ENCODE peak calls at places on chromosomes 1 and 21, in seven cellular contexts. One of them, this sample, is unnamed.

GRCh38 chr1:47630346-47630745 is 192.5 kb downstream of the FOXD2 start:
- DNase-seq in body of pancreas: no peak
- DNase-seq in GM13976: no peak
- DNase-seq in transverse colon: no peak
- DNase-seq in CD4-positive, alpha-beta T cell: no peak
- DNase-seq in endothelial cell: no peak
- DNase-seq in left lung: no peak
- DNase-seq in this sample: no peak

GRCh38 chr1:147771216-147772125 is 11.1 kb upstream of the GJA5 start:
- DNase-seq in left lung: no peak
- DNase-seq in CD4-positive, alpha-beta T cell: no peak
- DNase-seq in transverse colon: no peak
- DNase-seq in body of pancreas: no peak
- DNase-seq in GM13976: no peak
- DNase-seq in endothelial cell: no peak
- DNase-seq in this sample: no peak

GRCh38 chr1:74485622-74486021 is 26.8 kb downstream of the LRRC53 start:
- DNase-seq in GM13976: no peak
- DNase-seq in CD4-positive, alpha-beta T cell: no peak
- DNase-seq in endothelial cell: no peak
- DNase-seq in left lung: no peak
- DNase-seq in body of pancreas: no peak
- DNase-seq in transverse colon: no peak
- DNase-seq in this sample: no peak

GRCh38 chr1:244269169-244269568 is 182.5 kb downstream of the ADSS2 start:
- DNase-seq in left lung: no peak
- DNase-seq in CD4-positive, alpha-beta T cell: no peak
- DNase-seq in transverse colon: no peak
- DNase-seq in GM13976: no peak
- DNase-seq in body of pancreas: no peak
- DNase-seq in endothelial cell: no peak
- DNase-seq in this sample: no peak

GRCh38 chr1:203271962-203272632 is 33.2 kb upstream of the BTG2 start:
- DNase-seq in endothelial cell: no peak
- DNase-seq in GM13976: no peak
- DNase-seq in left lung: no peak
- DNase-seq in CD4-positive, alpha-beta T cell: no peak
- DNase-seq in body of pancreas: no peak
- DNase-seq in transverse colon: peak
- DNase-seq in this sample: no peak

GRCh38 chr1:227779021-227779441 is 36.4 kb upstream of the PRSS38 start:
- DNase-seq in left lung: peak
- DNase-seq in body of pancreas: no peak
- DNase-seq in endothelial cell: no peak
- DNase-seq in CD4-positive, alpha-beta T cell: no peak
- DNase-seq in GM13976: no peak
- DNase-seq in transverse colon: no peak
- DNase-seq in this sample: no peak

GRCh38 chr21:22898061-22898460 is 1899.9 kb downstream of the NCAM2 start:
- DNase-seq in endothelial cell: no peak
- DNase-seq in CD4-positive, alpha-beta T cell: no peak
- DNase-seq in left lung: no peak
- DNase-seq in body of pancreas: no peak
- DNase-seq in GM13976: no peak
- DNase-seq in transverse colon: no peak
- DNase-seq in this sample: no peak

GRCh38 chr1:201335174-201335870 is 42.2 kb downstream of the TNNT2 start:
- DNase-seq in GM13976: no peak
- DNase-seq in body of pancreas: no peak
- DNase-seq in left lung: no peak
- DNase-seq in transverse colon: no peak
- DNase-seq in CD4-positive, alpha-beta T cell: no peak
- DNase-seq in endothelial cell: no peak
- DNase-seq in this sample: no peak

GRCh38 chr1:17189632-17190525 is 15.0 kb upstream of the PADI1 start:
- DNase-seq in endothelial cell: no peak
- DNase-seq in GM13976: no peak
- DNase-seq in body of pancreas: no peak
- DNase-seq in transverse colon: no peak
- DNase-seq in left lung: no peak
- DNase-seq in CD4-positive, alpha-beta T cell: no peak
- DNase-seq in this sample: no peak

GRCh38 chr1:9292361-9293240 is at the start of gene SPSB1:
- DNase-seq in transverse colon: peak
- DNase-seq in endothelial cell: peak
- DNase-seq in body of pancreas: peak
- DNase-seq in left lung: peak
- DNase-seq in CD4-positive, alpha-beta T cell: peak
- DNase-seq in GM13976: peak
- DNase-seq in this sample: peak

GRCh38 chr1:17274186-17275170 is 25.6 kb downstream of the PADI3 start:
- DNase-seq in body of pancreas: peak
- DNase-seq in CD4-positive, alpha-beta T cell: no peak
- DNase-seq in GM13976: peak
- DNase-seq in left lung: peak
- DNase-seq in endothelial cell: peak
- DNase-seq in transverse colon: peak
- DNase-seq in this sample: peak

GRCh38 chr1:98323906-98324358 is 337.6 kb upstream of the SNX7 start:
- DNase-seq in CD4-positive, alpha-beta T cell: no peak
- DNase-seq in transverse colon: peak
- DNase-seq in left lung: no peak
- DNase-seq in GM13976: no peak
- DNase-seq in body of pancreas: no peak
- DNase-seq in endothelial cell: peak
- DNase-seq in this sample: no peak

GRCh38 chr1:241654641-241655040 is 2.6 kb downstream of the WDR64 start:
- DNase-seq in endothelial cell: no peak
- DNase-seq in GM13976: no peak
- DNase-seq in body of pancreas: no peak
- DNase-seq in CD4-positive, alpha-beta T cell: no peak
- DNase-seq in left lung: no peak
- DNase-seq in transverse colon: no peak
- DNase-seq in this sample: no peak

GRCh38 chr21:16085436-16085835 is 355.7 kb downstream of the USP25 start:
- DNase-seq in endothelial cell: no peak
- DNase-seq in GM13976: no peak
- DNase-seq in body of pancreas: no peak
- DNase-seq in transverse colon: no peak
- DNase-seq in CD4-positive, alpha-beta T cell: no peak
- DNase-seq in left lung: no peak
- DNase-seq in this sample: no peak

GRCh38 chr21:16086936-16087335 is 357.2 kb downstream of the USP25 start:
- DNase-seq in endothelial cell: no peak
- DNase-seq in GM13976: no peak
- DNase-seq in body of pancreas: no peak
- DNase-seq in left lung: no peak
- DNase-seq in transverse colon: no peak
- DNase-seq in CD4-positive, alpha-beta T cell: no peak
- DNase-seq in this sample: no peak

GRCh38 chr21:16086121-16086520 is 356.3 kb downstream of the USP25 start:
- DNase-seq in CD4-positive, alpha-beta T cell: no peak
- DNase-seq in transverse colon: no peak
- DNase-seq in endothelial cell: no peak
- DNase-seq in left lung: no peak
- DNase-seq in body of pancreas: no peak
- DNase-seq in GM13976: no peak
- DNase-seq in this sample: no peak

GRCh38 chr21:16087523-16087922 is 357.7 kb downstream of the USP25 start:
- DNase-seq in CD4-positive, alpha-beta T cell: no peak
- DNase-seq in left lung: no peak
- DNase-seq in endothelial cell: no peak
- DNase-seq in GM13976: no peak
- DNase-seq in transverse colon: no peak
- DNase-seq in body of pancreas: no peak
- DNase-seq in this sample: no peak

DNA sequence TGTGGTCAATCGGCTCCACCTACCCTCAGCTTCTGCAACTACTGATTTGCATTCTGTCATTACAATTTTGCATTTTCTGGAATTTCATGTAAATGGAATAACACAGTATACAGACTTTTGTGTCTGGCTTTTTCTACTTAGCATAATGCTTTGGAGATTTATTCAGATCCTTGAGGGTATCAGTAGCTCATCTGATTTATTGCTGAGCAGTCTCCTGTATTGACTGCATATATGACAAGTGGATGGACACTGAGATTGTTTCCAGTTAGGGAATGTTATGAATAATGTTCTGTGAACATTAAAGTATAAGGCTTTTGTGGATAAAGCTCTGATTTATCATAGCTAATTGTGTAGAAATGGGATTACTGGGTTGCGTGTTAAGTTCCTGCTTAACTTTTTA is 358.3 kb downstream of the USP25 start:
- DNase-seq in transverse colon: no peak
- DNase-seq in body of pancreas: no peak
- DNase-seq in left lung: no peak
- DNase-seq in CD4-positive, alpha-beta T cell: no peak
- DNase-seq in endothelial cell: no peak
- DNase-seq in GM13976: no peak
- DNase-seq in this sample: no peak
- TF ChIP-seq CTCF in transverse colon: no peak
- TF ChIP-seq CTCF in body of pancreas: no peak
- TF ChIP-seq CTCF in left lung: no peak
- TF ChIP-seq CTCF in CD4-positive, alpha-beta T cell: no peak
- TF ChIP-seq CTCF in endothelial cell: no peak
- TF ChIP-seq CTCF in GM13976: no peak
- TF ChIP-seq CTCF in this sample: no peak

GRCh38 chr21:44063151-44063912 is 43.9 kb upstream of the PWP2 start:
- DNase-seq in CD4-positive, alpha-beta T cell: no peak
- DNase-seq in transverse colon: no peak
- DNase-seq in body of pancreas: no peak
- DNase-seq in GM13976: no peak
- DNase-seq in left lung: no peak
- DNase-seq in endothelial cell: no peak
- DNase-seq in this sample: no peak
- TF ChIP-seq CTCF in CD4-positive, alpha-beta T cell: no peak
- TF ChIP-seq CTCF in transverse colon: no peak
- TF ChIP-seq CTCF in body of pancreas: no peak
- TF ChIP-seq CTCF in GM13976: no peak
- TF ChIP-seq CTCF in left lung: no peak
- TF ChIP-seq CTCF in endothelial cell: no peak
- TF ChIP-seq CTCF in this sample: no peak

GRCh38 chr1:174966000-174966572 is 33.7 kb upstream of the CACYBP start:
- DNase-seq in transverse colon: no peak
- DNase-seq in body of pancreas: no peak
- DNase-seq in endothelial cell: no peak
- DNase-seq in GM13976: no peak
- DNase-seq in left lung: no peak
- DNase-seq in CD4-positive, alpha-beta T cell: no peak
- DNase-seq in this sample: no peak
- TF ChIP-seq CTCF in transverse colon: no peak
- TF ChIP-seq CTCF in body of pancreas: no peak
- TF ChIP-seq CTCF in endothelial cell: no peak
- TF ChIP-seq CTCF in GM13976: no peak
- TF ChIP-seq CTCF in left lung: no peak
- TF ChIP-seq CTCF in CD4-positive, alpha-beta T cell: no peak
- TF ChIP-seq CTCF in this sample: no peak

DNA sequence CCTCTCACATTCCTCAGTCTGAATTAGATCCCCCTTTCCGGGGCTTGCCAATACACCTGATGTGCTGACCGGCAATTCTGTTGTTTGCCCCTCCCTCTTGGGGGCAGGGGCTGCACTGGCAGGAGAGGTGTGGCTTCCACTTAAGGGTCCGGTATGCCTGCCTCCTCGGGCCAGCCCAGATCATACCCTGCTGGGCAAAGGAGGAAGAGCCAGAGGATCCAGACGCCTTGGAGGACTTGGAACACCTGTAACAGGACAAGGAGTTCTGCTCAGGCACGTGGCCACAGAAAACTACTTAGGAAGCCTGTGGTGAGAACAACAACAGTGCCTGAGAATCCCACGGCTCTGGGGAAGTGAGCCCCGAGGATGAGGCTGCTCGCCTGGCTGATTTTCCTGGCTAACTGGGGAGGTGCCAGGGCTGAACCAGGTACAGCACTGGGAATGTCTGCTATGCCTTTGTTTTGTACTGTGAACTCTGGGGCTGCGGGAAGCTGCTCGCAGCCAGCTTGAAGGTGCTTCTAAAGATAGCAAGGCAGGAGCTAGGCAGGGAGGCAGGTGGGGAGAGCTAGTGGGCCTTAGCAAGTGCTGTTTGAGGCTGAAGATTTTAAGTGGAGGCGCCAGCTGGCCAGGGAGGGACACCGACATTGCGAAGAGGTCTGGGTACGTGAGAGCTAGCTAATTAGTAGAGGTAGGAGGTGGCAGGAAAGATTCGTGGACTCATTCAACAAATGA is at the start of gene SMPDL3B:
- DNase-seq in transverse colon: peak
- DNase-seq in endothelial cell: peak
- DNase-seq in CD4-positive, alpha-beta T cell: no peak
- DNase-seq in GM13976: no peak
- DNase-seq in left lung: peak
- DNase-seq in body of pancreas: peak
- DNase-seq in this sample: no peak
- TF ChIP-seq CTCF in transverse colon: peak
- TF ChIP-seq CTCF in endothelial cell: no peak
- TF ChIP-seq CTCF in CD4-positive, alpha-beta T cell: no peak
- TF ChIP-seq CTCF in GM13976: no peak
- TF ChIP-seq CTCF in left lung: no peak
- TF ChIP-seq CTCF in body of pancreas: peak
- TF ChIP-seq CTCF in this sample: no peak

GRCh38 chr1:181119076-181119989 is 30.8 kb downstream of the IER5 start:
- DNase-seq in left lung: no peak
- DNase-seq in transverse colon: no peak
- DNase-seq in body of pancreas: no peak
- DNase-seq in endothelial cell: no peak
- DNase-seq in GM13976: no peak
- DNase-seq in CD4-positive, alpha-beta T cell: no peak
- DNase-seq in this sample: no peak
- TF ChIP-seq CTCF in left lung: no peak
- TF ChIP-seq CTCF in transverse colon: no peak
- TF ChIP-seq CTCF in body of pancreas: no peak
- TF ChIP-seq CTCF in endothelial cell: no peak
- TF ChIP-seq CTCF in GM13976: no peak
- TF ChIP-seq CTCF in CD4-positive, alpha-beta T cell: no peak
- TF ChIP-seq CTCF in this sample: no peak

GRCh38 chr1:61506944-61507343 is 218.0 kb downstream of the TM2D1 start:
- DNase-seq in endothelial cell: no peak
- DNase-seq in body of pancreas: no peak
- DNase-seq in CD4-positive, alpha-beta T cell: no peak
- DNase-seq in transverse colon: no peak
- DNase-seq in GM13976: no peak
- DNase-seq in left lung: no peak
- DNase-seq in this sample: no peak
- TF ChIP-seq CTCF in endothelial cell: no peak
- TF ChIP-seq CTCF in body of pancreas: no peak
- TF ChIP-seq CTCF in CD4-positive, alpha-beta T cell: no peak
- TF ChIP-seq CTCF in transverse colon: no peak
- TF ChIP-seq CTCF in GM13976: no peak
- TF ChIP-seq CTCF in left lung: no peak
- TF ChIP-seq CTCF in this sample: no peak

GRCh38 chr1:88124614-88125013 is 559.5 kb upstream of the PKN2 start:
- DNase-seq in CD4-positive, alpha-beta T cell: no peak
- DNase-seq in transverse colon: no peak
- DNase-seq in body of pancreas: no peak
- DNase-seq in endothelial cell: no peak
- DNase-seq in left lung: no peak
- DNase-seq in GM13976: no peak
- DNase-seq in this sample: no peak

GRCh38 chr1:88126467-88126866 is 557.6 kb upstream of the PKN2 start:
- DNase-seq in CD4-positive, alpha-beta T cell: no peak
- DNase-seq in transverse colon: no peak
- DNase-seq in endothelial cell: no peak
- DNase-seq in GM13976: no peak
- DNase-seq in body of pancreas: no peak
- DNase-seq in left lung: no peak
- DNase-seq in this sample: no peak
- TF ChIP-seq CTCF in CD4-positive, alpha-beta T cell: no peak
- TF ChIP-seq CTCF in transverse colon: no peak
- TF ChIP-seq CTCF in endothelial cell: no peak
- TF ChIP-seq CTCF in GM13976: no peak
- TF ChIP-seq CTCF in body of pancreas: no peak
- TF ChIP-seq CTCF in left lung: no peak
- TF ChIP-seq CTCF in this sample: no peak